ENCODE peak calls at places on chromosome X, in four cellular contexts. X is stimulated activated CD8-positive, alpha-beta memory T cell treated with anti-CD3 and anti-CD28 coated beads, Interleukin-12 subunit alpha, Interleukin-12 subunit beta, amount 100 ng/mL, for 4 hours; Y is epithelial cell of esophagus; O is colonic mucosa. K is an unnamed sample.

GRCh38 chrX:31331928-31332327 is 260.1 kb upstream of the FTHL17 start:
- DNase-seq in X (no peak), O (no peak), Y (peak; percentile 49), K (no peak)

GRCh38 chrX:17680732-17681413 is 56.4 kb upstream of the SCML1 start:
- DNase-seq in Y (peak; percentile 14), X (no peak), O (no peak), K (no peak)

GRCh38 chrX:37809970-37810369 is 30.1 kb downstream of the CYBB start:
- DNase-seq in O (no peak), Y (no peak), X (no peak), K (no peak)

GRCh38 chrX:68941385-68941952 is 112.6 kb downstream of the EFNB1 start:
- DNase-seq in X (no peak), Y (no peak), O (peak; percentile 19), K (no peak)

GRCh38 chrX:132071260-132071659 is 48.2 kb downstream of the STK26 start:
- DNase-seq in X (no peak), Y (peak; percentile 6), O (no peak), K (peak; percentile 6)

GRCh38 chrX:2391869-2392606 is 108.7 kb downstream of the DHRSX start:
- DNase-seq in Y (peak; percentile 96), O (no peak), X (no peak), K (peak; percentile 88)

GRCh38 chrX:136035663-136036062 is 50.4 kb downstream of the SLC9A6 start:
- DNase-seq in X (no peak), Y (no peak), O (no peak), K (no peak)

GRCh38 chrX:130091976-130092522 is 18.2 kb downstream of the ELF4 start:
- DNase-seq in Y (no peak), O (peak; percentile 75), X (peak; percentile 71), K (no peak)

GRCh38 chrX:49221868-49222267 is 11.3 kb downstream of the CACNA1F start:
- DNase-seq in O (no peak), Y (no peak), X (no peak), K (no peak)

GRCh38 chrX:130020661-130021324 is 38.4 kb downstream of the BCORL1 start:
- DNase-seq in Y (no peak), O (no peak), X (no peak), K (no peak)

GRCh38 chrX:386768-387575 is at the start of gene PPP2R3B:
- DNase-seq in Y (peak; percentile 98), O (peak; percentile 97), X (peak; percentile 99), K (peak; percentile 99)

GRCh38 chrX:9644335-9644734 is 121.3 kb downstream of the GPR143 start:
- DNase-seq in X (peak; percentile 6), O (no peak), Y (no peak), K (no peak)

GRCh38 chrX:70422886-70423336 is at the start of gene GDPD2:
- DNase-seq in Y (peak; percentile 39), X (no peak), O (peak; percentile 37), K (no peak)

GRCh38 chrX:48560681-48561080 is 13.6 kb upstream of the RBM3 start:
- DNase-seq in O (no peak), Y (no peak), X (no peak), K (no peak)

GRCh38 chrX:120145295-120145925 is 13.0 kb upstream of the RHOXF2 start:
- DNase-seq in Y (no peak), X (no peak), O (no peak), K (no peak)

GRCh38 chrX:24619647-24620046 is 27.5 kb downstream of the PCYT1B start:
- DNase-seq in Y (peak; percentile 38), X (no peak), O (no peak), K (no peak)

GRCh38 chrX:12327836-12328235 is 189.6 kb downstream of the FRMPD4 start:
- DNase-seq in Y (no peak), X (no peak), O (no peak), K (no peak)

GRCh38 chrX:130746709-130747347 is 156.2 kb downstream of the ENOX2 start:
- DNase-seq in X (no peak), O (no peak), Y (no peak), K (no peak)

GRCh38 chrX:63283331-63283730 is 67.8 kb downstream of the SPIN4 start:
- DNase-seq in Y (no peak), X (no peak), O (no peak), K (no peak)